ENCODE peak calls at places on chromosome 21, in ten cellular contexts. One of them, this sample, is unnamed.

GRCh38 chr21:28439852-28440251 is 552.8 kb downstream of the LTN1 start:
- DNase-seq in HCT116: no peak
- DNase-seq in HepG2: no peak
- DNase-seq in RWPE1: no peak
- DNase-seq in pancreas: no peak
- DNase-seq in astrocyte of the cerebellum: no peak
- DNase-seq in A549: no peak
- DNase-seq in upper lobe of right lung: no peak
- DNase-seq in astrocyte of the spinal cord: no peak
- DNase-seq in brain microvascular endothelial cell: no peak
- DNase-seq in this sample: no peak

GRCh38 chr21:31731802-31732537 is at the start of gene SCAF4:
- DNase-seq in HCT116: peak; percentile 56
- DNase-seq in HepG2: peak; percentile 77
- DNase-seq in RWPE1: peak; percentile 94
- DNase-seq in pancreas: peak; percentile 93
- DNase-seq in astrocyte of the cerebellum: peak; percentile 66
- DNase-seq in A549: peak; percentile 80
- DNase-seq in upper lobe of right lung: peak; percentile 96
- DNase-seq in astrocyte of the spinal cord: peak; percentile 91
- DNase-seq in brain microvascular endothelial cell: peak; percentile 81
- DNase-seq in this sample: peak; percentile 93

GRCh38 chr21:42558846-42559245 is 45.2 kb downstream of the SLC37A1 start:
- DNase-seq in HCT116: no peak
- DNase-seq in HepG2: no peak
- DNase-seq in RWPE1: no peak
- DNase-seq in pancreas: no peak
- DNase-seq in astrocyte of the cerebellum: no peak
- DNase-seq in A549: no peak
- DNase-seq in upper lobe of right lung: peak; percentile 6
- DNase-seq in astrocyte of the spinal cord: no peak
- DNase-seq in brain microvascular endothelial cell: no peak
- DNase-seq in this sample: no peak

GRCh38 chr21:23463365-23463764 is 2143.9 kb downstream of the MRPL39 start:
- DNase-seq in HCT116: no peak
- DNase-seq in HepG2: no peak
- DNase-seq in RWPE1: no peak
- DNase-seq in pancreas: no peak
- DNase-seq in astrocyte of the cerebellum: no peak
- DNase-seq in A549: no peak
- DNase-seq in upper lobe of right lung: no peak
- DNase-seq in astrocyte of the spinal cord: no peak
- DNase-seq in brain microvascular endothelial cell: no peak
- DNase-seq in this sample: no peak

GRCh38 chr21:16279658-16280581 is 550.1 kb downstream of the USP25 start:
- DNase-seq in HCT116: no peak
- DNase-seq in HepG2: no peak
- DNase-seq in RWPE1: no peak
- DNase-seq in pancreas: no peak
- DNase-seq in astrocyte of the cerebellum: peak; percentile 78
- DNase-seq in A549: peak; percentile 25
- DNase-seq in upper lobe of right lung: no peak
- DNase-seq in astrocyte of the spinal cord: peak; percentile 85
- DNase-seq in brain microvascular endothelial cell: peak; percentile 71
- DNase-seq in this sample: peak; percentile 35

GRCh38 chr21:24375201-24375600 is 1232.1 kb downstream of the MRPL39 start:
- DNase-seq in HCT116: no peak
- DNase-seq in HepG2: no peak
- DNase-seq in RWPE1: no peak
- DNase-seq in pancreas: no peak
- DNase-seq in astrocyte of the cerebellum: no peak
- DNase-seq in A549: no peak
- DNase-seq in upper lobe of right lung: peak; percentile 37
- DNase-seq in astrocyte of the spinal cord: no peak
- DNase-seq in brain microvascular endothelial cell: no peak
- DNase-seq in this sample: no peak

GRCh38 chr21:33078907-33079582 is 9.1 kb downstream of the OLIG1 start:
- DNase-seq in HCT116: peak; percentile 70
- DNase-seq in HepG2: peak; percentile 17
- DNase-seq in RWPE1: peak; percentile 54
- DNase-seq in pancreas: no peak
- DNase-seq in astrocyte of the cerebellum: peak; percentile 26
- DNase-seq in A549: peak; percentile 41
- DNase-seq in upper lobe of right lung: no peak
- DNase-seq in astrocyte of the spinal cord: peak; percentile 69
- DNase-seq in brain microvascular endothelial cell: peak; percentile 72
- DNase-seq in this sample: no peak

GRCh38 chr21:33384851-33385331 is 18.3 kb upstream of the IFNGR2 start:
- DNase-seq in HCT116: no peak
- DNase-seq in HepG2: no peak
- DNase-seq in RWPE1: no peak
- DNase-seq in pancreas: no peak
- DNase-seq in astrocyte of the cerebellum: no peak
- DNase-seq in A549: no peak
- DNase-seq in upper lobe of right lung: no peak
- DNase-seq in astrocyte of the spinal cord: no peak
- DNase-seq in brain microvascular endothelial cell: no peak
- DNase-seq in this sample: no peak

GRCh38 chr21:41899431-41900202 is 20.5 kb upstream of the PRDM15 start:
- DNase-seq in HCT116: no peak
- DNase-seq in HepG2: no peak
- DNase-seq in RWPE1: no peak
- DNase-seq in pancreas: no peak
- DNase-seq in astrocyte of the cerebellum: no peak
- DNase-seq in A549: no peak
- DNase-seq in upper lobe of right lung: no peak
- DNase-seq in astrocyte of the spinal cord: no peak
- DNase-seq in brain microvascular endothelial cell: no peak
- DNase-seq in this sample: no peak

GRCh38 chr21:34973685-34974084 is 75.4 kb downstream of the RUNX1 start:
- DNase-seq in HCT116: no peak
- DNase-seq in HepG2: no peak
- DNase-seq in RWPE1: no peak
- DNase-seq in pancreas: no peak
- DNase-seq in astrocyte of the cerebellum: no peak
- DNase-seq in A549: no peak
- DNase-seq in upper lobe of right lung: no peak
- DNase-seq in astrocyte of the spinal cord: no peak
- DNase-seq in brain microvascular endothelial cell: no peak
- DNase-seq in this sample: no peak

GRCh38 chr21:42840411-42841155 is 38.8 kb downstream of the WDR4 start:
- DNase-seq in HCT116: no peak
- DNase-seq in HepG2: no peak
- DNase-seq in RWPE1: no peak
- DNase-seq in pancreas: no peak
- DNase-seq in astrocyte of the cerebellum: no peak
- DNase-seq in A549: no peak
- DNase-seq in upper lobe of right lung: peak; percentile 46
- DNase-seq in astrocyte of the spinal cord: no peak
- DNase-seq in brain microvascular endothelial cell: no peak
- DNase-seq in this sample: peak; percentile 2

GRCh38 chr21:17889171-17889570 is 70.0 kb upstream of the C21orf91 start:
- DNase-seq in HCT116: no peak
- DNase-seq in HepG2: no peak
- DNase-seq in RWPE1: no peak
- DNase-seq in pancreas: no peak
- DNase-seq in astrocyte of the cerebellum: no peak
- DNase-seq in A549: no peak
- DNase-seq in upper lobe of right lung: no peak
- DNase-seq in astrocyte of the spinal cord: no peak
- DNase-seq in brain microvascular endothelial cell: no peak
- DNase-seq in this sample: no peak

GRCh38 chr21:26422138-26422537 is 150.9 kb downstream of the CYYR1 start:
- DNase-seq in HCT116: no peak
- DNase-seq in HepG2: no peak
- DNase-seq in RWPE1: no peak
- DNase-seq in pancreas: no peak
- DNase-seq in astrocyte of the cerebellum: no peak
- DNase-seq in A549: no peak
- DNase-seq in upper lobe of right lung: no peak
- DNase-seq in astrocyte of the spinal cord: no peak
- DNase-seq in brain microvascular endothelial cell: no peak
- DNase-seq in this sample: no peak

DNA sequence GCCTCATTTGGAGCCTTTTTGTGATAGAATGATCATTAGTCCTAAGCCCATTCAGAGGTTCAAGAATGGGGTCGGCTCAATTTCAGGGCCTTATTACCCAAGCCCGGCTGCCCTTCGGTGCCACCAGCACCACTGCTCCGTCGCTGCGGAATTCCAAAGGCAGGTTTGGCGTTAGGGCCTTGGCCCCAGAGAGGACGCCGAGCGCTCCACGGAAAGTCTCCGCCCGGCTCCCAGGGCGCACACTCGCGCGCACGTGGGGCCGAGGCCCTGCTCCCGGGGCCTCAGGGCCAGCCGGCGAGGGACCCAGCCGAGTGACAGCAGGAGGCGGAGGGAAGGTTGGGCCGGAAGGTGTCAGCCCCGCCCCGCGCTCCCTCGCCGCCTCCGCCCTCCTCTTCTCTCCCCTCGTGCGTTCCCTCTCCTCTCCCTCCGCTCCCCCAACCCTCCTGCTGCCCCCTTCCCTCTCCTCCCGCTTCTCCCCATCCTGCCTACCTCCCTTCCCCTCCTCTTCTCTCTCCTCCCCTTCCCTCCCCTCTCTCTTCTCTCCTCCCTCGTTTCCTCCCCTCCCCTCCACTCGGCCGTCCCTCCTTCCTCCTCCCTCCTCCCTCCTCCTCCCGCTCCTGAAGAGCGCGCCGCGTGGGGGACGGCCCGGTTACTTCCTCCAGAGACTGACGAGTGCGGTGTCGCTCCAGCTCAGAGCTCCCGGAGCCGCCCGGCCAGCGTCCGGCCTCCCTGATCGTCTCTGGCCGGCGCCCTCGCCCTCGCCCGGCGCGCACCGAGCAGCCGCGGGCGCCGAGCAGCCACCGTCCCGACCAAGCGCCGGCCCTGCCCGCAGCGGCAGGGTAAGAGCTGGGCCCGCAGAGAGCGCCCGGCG is at the start of gene ETS2:
- DNase-seq in HCT116: peak; percentile 87
- DNase-seq in HepG2: peak; percentile 84
- DNase-seq in RWPE1: peak; percentile 72
- DNase-seq in pancreas: peak; percentile 90
- DNase-seq in astrocyte of the cerebellum: peak; percentile 67
- DNase-seq in A549: peak; percentile 93
- DNase-seq in upper lobe of right lung: peak; percentile 97
- DNase-seq in astrocyte of the spinal cord: peak; percentile 93
- DNase-seq in brain microvascular endothelial cell: peak; percentile 73
- DNase-seq in this sample: peak; percentile 95
- TF ChIP-seq CTCF in HCT116: no peak
- TF ChIP-seq CTCF in HepG2: peak; percentile 24
- TF ChIP-seq CTCF in RWPE1: no peak
- TF ChIP-seq CTCF in pancreas: no peak
- TF ChIP-seq CTCF in astrocyte of the cerebellum: no peak
- TF ChIP-seq CTCF in A549: no peak
- TF ChIP-seq CTCF in upper lobe of right lung: no peak
- TF ChIP-seq CTCF in astrocyte of the spinal cord: no peak
- TF ChIP-seq CTCF in brain microvascular endothelial cell: no peak
- TF ChIP-seq CTCF in this sample: no peak

DNA sequence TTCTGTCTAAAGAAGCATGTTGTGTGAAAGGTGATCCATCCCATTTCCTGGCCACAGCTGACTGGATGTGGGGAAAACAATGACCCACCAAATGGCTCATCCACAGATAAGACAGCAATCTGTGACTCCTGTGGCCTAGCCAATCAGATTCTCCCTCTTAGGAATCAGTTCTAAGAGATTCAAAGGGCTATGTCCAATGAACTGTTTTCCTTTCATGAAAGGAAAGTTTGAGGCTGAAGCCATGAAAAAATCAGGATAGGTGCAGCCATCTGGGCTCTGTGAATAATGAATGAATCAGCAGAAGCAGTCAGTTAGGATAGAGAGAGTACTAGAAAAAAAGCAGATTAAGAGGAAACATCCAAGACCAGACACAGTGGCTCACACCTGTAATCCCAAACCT is 164.7 kb downstream of the NRIP1 start:
- DNase-seq in HCT116: no peak
- DNase-seq in HepG2: no peak
- DNase-seq in RWPE1: peak; percentile 12
- DNase-seq in pancreas: no peak
- DNase-seq in astrocyte of the cerebellum: no peak
- DNase-seq in A549: no peak
- DNase-seq in upper lobe of right lung: no peak
- DNase-seq in astrocyte of the spinal cord: peak; percentile 54
- DNase-seq in brain microvascular endothelial cell: peak; percentile 59
- DNase-seq in this sample: no peak
- TF ChIP-seq CTCF in HCT116: no peak
- TF ChIP-seq CTCF in HepG2: no peak
- TF ChIP-seq CTCF in RWPE1: no peak
- TF ChIP-seq CTCF in pancreas: no peak
- TF ChIP-seq CTCF in astrocyte of the cerebellum: no peak
- TF ChIP-seq CTCF in A549: no peak
- TF ChIP-seq CTCF in upper lobe of right lung: no peak
- TF ChIP-seq CTCF in astrocyte of the spinal cord: no peak
- TF ChIP-seq CTCF in brain microvascular endothelial cell: no peak
- TF ChIP-seq CTCF in this sample: no peak

DNA sequence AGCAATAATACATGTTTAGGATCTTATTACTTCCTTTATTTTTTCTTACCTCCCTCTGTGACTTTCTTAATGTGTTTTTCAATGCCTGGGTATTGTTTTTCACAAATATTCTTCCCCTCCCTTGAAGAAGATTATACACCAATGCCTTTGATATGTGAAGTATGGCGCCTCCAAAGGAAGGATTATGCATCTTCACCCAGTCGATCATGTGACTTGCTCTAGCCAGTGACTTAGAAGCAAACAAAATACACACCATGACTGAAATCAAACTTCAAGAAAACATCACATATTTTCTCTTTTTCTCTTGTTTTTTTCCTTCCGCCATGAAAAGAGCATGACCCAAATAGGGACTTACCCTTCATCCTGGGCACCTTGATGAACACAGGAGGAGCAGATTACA is 297.1 kb downstream of the NCAM2 start:
- DNase-seq in HCT116: no peak
- DNase-seq in HepG2: no peak
- DNase-seq in RWPE1: no peak
- DNase-seq in pancreas: no peak
- DNase-seq in astrocyte of the cerebellum: no peak
- DNase-seq in A549: no peak
- DNase-seq in upper lobe of right lung: no peak
- DNase-seq in astrocyte of the spinal cord: no peak
- DNase-seq in brain microvascular endothelial cell: no peak
- DNase-seq in this sample: no peak
- TF ChIP-seq CTCF in HCT116: no peak
- TF ChIP-seq CTCF in HepG2: no peak
- TF ChIP-seq CTCF in RWPE1: no peak
- TF ChIP-seq CTCF in pancreas: no peak
- TF ChIP-seq CTCF in astrocyte of the cerebellum: no peak
- TF ChIP-seq CTCF in A549: no peak
- TF ChIP-seq CTCF in upper lobe of right lung: no peak
- TF ChIP-seq CTCF in astrocyte of the spinal cord: no peak
- TF ChIP-seq CTCF in brain microvascular endothelial cell: no peak
- TF ChIP-seq CTCF in this sample: no peak

DNA sequence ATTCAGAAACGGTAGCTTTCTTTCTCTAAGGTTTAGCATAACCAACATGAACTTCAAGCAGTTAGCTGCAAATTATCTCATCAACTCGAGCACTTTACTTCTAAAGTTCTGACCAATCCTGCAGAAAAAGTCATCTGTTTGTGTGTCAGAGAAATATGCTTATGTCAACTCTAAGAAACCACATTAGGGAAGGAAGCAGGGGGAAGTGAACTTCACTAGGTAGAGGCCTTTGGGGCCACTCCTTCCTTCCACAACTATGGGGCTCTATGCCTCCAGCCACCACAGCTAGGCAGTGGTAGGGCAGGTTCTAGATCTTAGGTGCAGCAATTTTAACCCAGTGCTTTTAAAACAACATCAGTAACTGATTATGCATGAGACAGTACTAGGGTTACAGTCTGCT is 375.9 kb downstream of the DSCAM start:
- DNase-seq in HCT116: no peak
- DNase-seq in HepG2: no peak
- DNase-seq in RWPE1: no peak
- DNase-seq in pancreas: no peak
- DNase-seq in astrocyte of the cerebellum: no peak
- DNase-seq in A549: no peak
- DNase-seq in upper lobe of right lung: no peak
- DNase-seq in astrocyte of the spinal cord: no peak
- DNase-seq in brain microvascular endothelial cell: no peak
- DNase-seq in this sample: no peak
- TF ChIP-seq CTCF in HCT116: no peak
- TF ChIP-seq CTCF in HepG2: no peak
- TF ChIP-seq CTCF in RWPE1: no peak
- TF ChIP-seq CTCF in pancreas: no peak
- TF ChIP-seq CTCF in astrocyte of the cerebellum: no peak
- TF ChIP-seq CTCF in A549: no peak
- TF ChIP-seq CTCF in upper lobe of right lung: no peak
- TF ChIP-seq CTCF in astrocyte of the spinal cord: no peak
- TF ChIP-seq CTCF in brain microvascular endothelial cell: no peak
- TF ChIP-seq CTCF in this sample: no peak

This sample was measured in heart left ventricle.